ENCODE peak calls at places on chromosomes 6 and 20, in ten cellular contexts. C is left ventricle myocardium inferior, Z is tibial artery, F is heart right ventricle, S is transverse colon, O is fibroblast of pulmonary artery, I is endothelial cell of umbilical vein, H is BJ, J is OCI-LY7, G is dorsolateral prefrontal cortex. E is an unnamed sample.
A peak's percentile ranks its signal among the peaks of the same experiment; 100 is the strongest.

GRCh38 chr20:2132461-2132901 is 30.9 kb downstream of the STK35 start:
- DNase-seq in O (no peak), Z (no peak), H (no peak), J (no peak), I (no peak), S (no peak), C (no peak), G (no peak), F (no peak), E (no peak)

GRCh38 chr6:104182811-104183210 is 676.9 kb downstream of the HACE1 start:
- DNase-seq in J (no peak), I (no peak), C (no peak), O (peak; percentile 40), G (no peak), H (no peak), S (no peak), F (no peak), Z (no peak), E (peak; percentile 55)

GRCh38 chr6:21185849-21186478 is 407.6 kb upstream of the SOX4 start:
- DNase-seq in Z (no peak), S (no peak), G (no peak), J (no peak), F (no peak), I (peak; percentile 12), C (no peak), H (no peak), O (no peak), E (no peak)

GRCh38 chr6:107711953-107712522 is 112.1 kb downstream of the SCML4 start:
- DNase-seq in H (no peak), G (no peak), C (no peak), I (peak; percentile 39), S (no peak), Z (no peak), F (no peak), J (no peak), O (no peak), E (no peak)

GRCh38 chr6:170177383-170178265 is 113.3 kb downstream of the DLL1 start:
- DNase-seq in S (no peak), C (peak; percentile 13), J (no peak), I (no peak), O (no peak), G (peak; percentile 25), F (no peak), Z (no peak), H (no peak), E (no peak)

GRCh38 chr6:72639920-72640621 is 18.2 kb downstream of the KCNQ5 start:
- DNase-seq in F (no peak), G (no peak), J (no peak), I (no peak), O (no peak), Z (no peak), H (no peak), S (no peak), C (no peak), E (no peak)

GRCh38 chr20:5996765-5997164 is 46.3 kb downstream of the MCM8 start:
- DNase-seq in S (peak; percentile 22), O (no peak), C (no peak), I (no peak), G (no peak), J (peak; percentile 29), H (no peak), Z (no peak), F (no peak), E (no peak)

GRCh38 chr6:153927867-153928266 is 111.2 kb upstream of the OPRM1 start:
- DNase-seq in C (no peak), I (no peak), Z (no peak), G (no peak), H (no peak), O (peak; percentile 8), S (no peak), J (no peak), F (no peak), E (no peak)

GRCh38 chr20:49758781-49759180 is 45.1 kb upstream of the B4GALT5 start:
- DNase-seq in Z (no peak), H (no peak), I (no peak), G (peak; percentile 50), O (no peak), S (no peak), J (no peak), C (no peak), F (no peak), E (no peak)

GRCh38 chr6:38095054-38095453 is 275.5 kb downstream of the ZFAND3 start:
- DNase-seq in Z (no peak), H (peak; percentile 13), I (no peak), C (no peak), G (no peak), F (no peak), O (peak; percentile 51), S (no peak), J (no peak), E (peak; percentile 60)

GRCh38 chr6:157800420-157801237 is 22.4 kb upstream of the SNX9 start:
- DNase-seq in S (no peak), F (no peak), Z (no peak), C (no peak), H (no peak), J (no peak), G (no peak), O (peak; percentile 75), I (no peak), E (peak; percentile 59)

GRCh38 chr6:162147805-162148204 is 579.8 kb downstream of the PRKN start:
- DNase-seq in I (no peak), S (no peak), O (no peak), Z (no peak), F (no peak), J (no peak), H (no peak), G (no peak), C (no peak), E (no peak)
- H3K4me3 ChIP-seq in I (no peak overlapping the region), S (no peak overlapping the region), O (no peak overlapping the region), Z (no peak overlapping the region), F (no peak overlapping the region), J (no peak overlapping the region), H (no peak overlapping the region), G (no peak overlapping the region), C (no peak overlapping the region), E (no peak overlapping the region)

DNA sequence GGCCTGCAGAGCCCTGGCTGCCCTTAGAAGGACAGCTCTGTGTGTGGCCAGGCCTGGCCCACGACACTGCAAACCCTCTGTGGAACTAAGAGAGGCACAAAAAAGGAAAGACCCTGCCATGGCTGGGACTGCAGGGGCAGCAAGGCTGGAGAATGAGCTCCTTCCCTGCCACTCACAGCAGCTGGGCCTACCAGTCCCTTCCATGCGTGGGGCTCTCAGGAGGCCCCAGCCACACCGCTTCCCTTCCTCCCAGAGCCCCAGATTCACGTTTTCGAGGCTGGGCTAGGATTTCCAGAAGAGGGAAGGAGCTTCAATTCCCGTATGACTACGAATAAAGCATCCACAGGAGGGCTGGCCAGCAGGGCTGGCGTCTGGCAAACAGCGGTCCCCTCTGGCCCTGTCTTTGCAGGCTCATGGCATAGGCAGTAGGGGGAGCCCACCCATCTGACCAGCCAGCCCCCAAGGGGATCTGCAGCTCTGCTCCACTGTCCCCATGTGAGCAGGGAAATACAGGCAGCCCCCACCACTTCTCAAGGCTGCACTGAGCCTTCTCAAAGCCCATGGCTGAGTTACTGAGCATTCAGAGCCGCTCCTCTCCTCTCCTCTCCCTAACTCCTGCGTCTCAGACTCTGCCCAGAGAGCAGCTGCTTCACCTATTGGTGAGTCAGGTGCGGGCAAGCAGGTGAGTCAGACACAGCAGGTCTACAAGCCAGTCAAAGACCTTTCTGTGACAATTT is 53.1 kb downstream of the NINL start:
- DNase-seq in I (peak; percentile 31), G (no peak), C (no peak), J (no peak), H (no peak), O (no peak), Z (no peak), S (no peak), F (no peak), E (no peak)
- TF ChIP-seq CTCF in I (peak; percentile 50), G (no peak), C (peak; percentile 18), J (no peak), H (no peak), O (no peak), Z (no peak), S (no peak), F (peak; percentile 8), E (peak; percentile 18)

GRCh38 chr6:167275001-167275400 is 16.1 kb upstream of the UNC93A start:
- DNase-seq in C (no peak), H (no peak), Z (no peak), I (no peak), G (no peak), O (no peak), F (no peak), S (no peak), J (no peak), E (no peak)

GRCh38 chr6:167274270-167274669 is 16.8 kb upstream of the UNC93A start:
- DNase-seq in I (no peak), S (no peak), O (no peak), C (no peak), J (no peak), H (no peak), G (no peak), F (no peak), Z (no peak), E (no peak)

GRCh38 chr6:167270499-167271307 is 20.4 kb upstream of the UNC93A start:
- DNase-seq in O (no peak), Z (no peak), S (no peak), F (no peak), H (no peak), I (no peak), C (no peak), J (no peak), G (no peak), E (no peak)

GRCh38 chr6:167272618-167273379 is 18.3 kb upstream of the UNC93A start:
- DNase-seq in C (no peak), J (no peak), S (no peak), G (no peak), Z (no peak), I (no peak), O (no peak), H (no peak), F (no peak), E (no peak)

GRCh38 chr6:167272156-167272555 is 19.0 kb upstream of the UNC93A start:
- DNase-seq in C (no peak), H (no peak), J (no peak), I (no peak), S (no peak), Z (no peak), O (no peak), F (no peak), G (no peak), E (no peak)
- H3K4me3 ChIP-seq in C (no peak overlapping the region), H (no peak overlapping the region), J (no peak overlapping the region), I (no peak overlapping the region), S (no peak overlapping the region), Z (no peak overlapping the region), O (no peak overlapping the region), F (no peak overlapping the region), G (no peak overlapping the region), E (no peak overlapping the region)

DNA sequence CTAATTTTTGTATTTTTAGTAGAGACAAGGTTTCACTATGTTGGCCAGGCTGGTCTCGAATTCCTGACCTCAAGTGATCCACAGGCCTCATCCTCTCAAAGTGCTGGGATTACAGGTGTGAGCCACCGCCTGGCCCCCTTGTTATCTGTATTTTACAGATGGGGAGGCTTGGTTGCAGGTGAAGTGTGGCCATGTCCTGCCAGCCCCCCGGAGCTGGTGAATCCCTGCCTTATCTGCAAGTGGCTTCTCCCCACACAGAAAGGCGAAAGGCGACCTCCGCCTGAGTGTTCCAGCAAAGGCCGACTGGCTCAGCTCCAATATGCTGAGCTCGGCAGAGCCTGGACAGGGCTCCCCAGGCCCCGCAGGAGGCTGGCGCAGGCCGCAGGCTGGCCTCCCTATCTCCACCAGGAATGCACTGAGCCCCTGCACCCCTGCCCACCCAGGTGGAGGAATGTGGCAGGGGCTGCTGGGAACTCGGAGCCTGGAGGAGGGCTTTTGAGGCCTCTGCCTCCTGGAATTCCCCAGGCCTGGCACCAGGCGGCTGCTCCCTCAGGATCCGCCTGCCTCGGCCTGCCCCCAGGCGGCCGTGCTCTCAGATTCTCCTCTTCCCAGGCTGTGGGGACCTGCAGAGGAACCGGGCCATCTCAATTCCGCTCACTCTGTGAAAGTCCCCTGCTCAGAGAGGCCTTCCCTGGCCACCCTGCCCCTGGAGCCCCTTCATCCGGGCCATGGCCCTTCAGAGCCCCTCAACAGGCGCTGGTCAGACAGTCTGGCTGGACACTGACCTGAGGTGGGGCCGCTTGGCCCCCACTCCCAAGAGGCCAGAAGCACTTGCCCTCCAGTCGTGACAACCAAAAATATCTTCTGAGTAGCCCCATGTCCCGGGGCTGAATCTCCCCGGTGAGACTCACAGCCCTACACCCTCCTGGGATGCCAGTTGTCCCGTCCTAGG is 9.3 kb upstream of the LAMA5 start:
- DNase-seq in J (no peak), I (no peak), F (peak; percentile 62), S (no peak), G (no peak), H (no peak), O (peak; percentile 62), C (no peak), Z (peak; percentile 85), E (no peak)
- TF ChIP-seq CTCF in J (no peak), I (peak; percentile 57), F (peak; percentile 62), S (peak; percentile 43), G (peak; percentile 35), H (peak; percentile 47), O (peak; percentile 50), C (peak; percentile 68), Z (peak; percentile 86), E (peak; percentile 46)